ENCODE peak calls at places on chromosome X, in seven cellular contexts. T is A549; W is activated CD4-positive, alpha-beta T cell treated with anti-CD3 and anti-CD28 coated beads for 24 hours; L is endothelial cell; S is mesothelial cell of epicardium; U is stimulated activated effector memory CD8-positive, alpha-beta T cell treated with anti-CD3 and anti-CD28 coated beads, Interleukin-12 subunit alpha, Interleukin-12 subunit beta, amount 100 ng/mL, for 72 hours; Y is effector memory CD8-positive, alpha-beta T cell. V is an unnamed sample.
A peak's percentile ranks its signal among the peaks of the same experiment; 100 is the strongest.

GRCh38 chrX:111914398-111915092 is 38.6 kb downstream of the TRPC5OS start:
- DNase-seq in T (no peak), W (no peak), L (no peak), S (no peak), U (no peak), Y (no peak), V (no peak)

GRCh38 chrX:71998836-71999509 is 88.3 kb downstream of the NHSL2 start:
- DNase-seq in T (peak; percentile 46), W (no peak), L (peak; percentile 11), S (no peak), U (peak; percentile 53), Y (peak; percentile 31), V (no peak)

GRCh38 chrX:41475166-41475565 is 28.0 kb downstream of the NYX start:
- DNase-seq in T (no peak), W (no peak), L (no peak), S (no peak), U (no peak), Y (no peak), V (peak; percentile 54)

GRCh38 chrX:40773188-40773587 is 37.8 kb upstream of the MED14 start:
- DNase-seq in T (no peak), W (no peak), L (no peak), S (no peak), U (no peak), Y (no peak), V (no peak)

GRCh38 chrX:65601530-65602281 is 65.7 kb upstream of the MSN start:
- DNase-seq in T (no peak), W (no peak), L (peak; percentile 47), S (no peak), U (peak; percentile 60), Y (no peak), V (no peak)

GRCh38 chrX:21946925-21947641 is 6.6 kb downstream of the SMS start:
- DNase-seq in T (no peak), W (no peak), L (no peak), S (no peak), U (no peak), Y (no peak), V (no peak)

GRCh38 chrX:16114640-16115039 is 8.7 kb upstream of the GRPR start:
- DNase-seq in T (no peak), W (no peak), L (no peak), S (no peak), U (no peak), Y (no peak), V (no peak)

GRCh38 chrX:81259714-81260395 is 58.0 kb downstream of the SH3BGRL start:
- DNase-seq in T (no peak), W (no peak), L (no peak), S (no peak), U (no peak), Y (no peak), V (no peak)

GRCh38 chrX:49172280-49172780 is 632 bp downstream of the PLP2 start:
- DNase-seq in T (no peak), W (peak; percentile 58), L (no peak), S (no peak), U (no peak), Y (peak; percentile 49), V (no peak)

GRCh38 chrX:104565791-104566687 is at the start of gene IL1RAPL2:
- DNase-seq in T (peak; percentile 38), W (no peak), L (peak; percentile 56), S (peak; percentile 24), U (no peak), Y (no peak), V (peak; percentile 23)